ENCODE peak calls at places on chromosomes 12 and 14, in five cellular contexts. E is NCI-H2107, X is IMR-90, J is stromal cell of bone marrow, D is non-pigmented ciliary epithelial cell. Y is an unnamed sample.

GRCh38 chr14:59698793-59699192 is 122.2 kb upstream of the CCDC175 start:
- DNase-seq in E (no peak), X (no peak), J (no peak), D (no peak), Y (no peak)

GRCh38 chr14:55053018-55053417 is 1.6 kb downstream of the MAPK1IP1L start:
- DNase-seq in E (no peak), X (no peak), J (no peak), D (no peak), Y (no peak)

GRCh38 chr12:96354326-96354725 is 45.9 kb downstream of the CDK17 start:
- DNase-seq in E (no peak), X (peak; percentile 62), J (no peak), D (no peak), Y (no peak)

GRCh38 chr14:100048786-100049185 is 16.4 kb upstream of the EVL start:
- DNase-seq in E (no peak), X (no peak), J (no peak), D (no peak), Y (no peak)

GRCh38 chr14:69275331-69275730 is 15.4 kb downstream of the GALNT16 start:
- DNase-seq in E (no peak), X (no peak), J (no peak), D (no peak), Y (no peak)

GRCh38 chr12:124394462-124395128 is 99.7 kb downstream of the RFLNA start:
- DNase-seq in E (no peak), X (no peak), J (no peak), D (no peak), Y (no peak)

GRCh38 chr12:131500564-131500963 is 210.3 kb upstream of the SFSWAP start:
- DNase-seq in E (no peak), X (no peak), J (no peak), D (no peak), Y (no peak)

GRCh38 chr14:67166450-67166853 is 22.8 kb upstream of the GARIN2 start:
- DNase-seq in E (no peak), X (peak; percentile 58), J (peak; percentile 22), D (no peak), Y (peak; percentile 29)

GRCh38 chr12:11823043-11823442 is 173.6 kb downstream of the ETV6 start:
- DNase-seq in E (no peak), X (peak; percentile 84), J (no peak), D (peak; percentile 73), Y (no peak)

GRCh38 chr12:60162988-60163720 is 567.3 kb downstream of the SLC16A7 start:
- DNase-seq in E (no peak), X (no peak), J (no peak), D (no peak), Y (no peak)

GRCh38 chr12:129531004-129531403 is 372.8 kb downstream of the TMEM132D start:
- DNase-seq in E (no peak), X (no peak), J (no peak), D (no peak), Y (no peak)

GRCh38 chr12:50745861-50746260 is 18.0 kb upstream of the ATF1 start:
- DNase-seq in E (no peak), X (no peak), J (no peak), D (no peak), Y (no peak)

GRCh38 chr14:78131201-78131600 is 39.0 kb upstream of the NRXN3 start:
- DNase-seq in E (no peak), X (no peak), J (no peak), D (no peak), Y (no peak)

GRCh38 chr14:92800012-92800411 is 5.9 kb downstream of the GOLGA5 start:
- DNase-seq in E (no peak), X (no peak), J (no peak), D (no peak), Y (no peak)

GRCh38 chr12:125193798-125194562 is 128.7 kb downstream of the AACS start:
- DNase-seq in E (no peak), X (peak; percentile 24), J (peak; percentile 27), D (no peak), Y (no peak)

GRCh38 chr14:104256025-104256424 is 117.6 kb downstream of the KIF26A start:
- DNase-seq in E (no peak), X (no peak), J (no peak), D (no peak), Y (no peak)

GRCh38 chr14:49641697-49642129 is 6.7 kb upstream of the DNAAF2 start:
- DNase-seq in E (no peak), X (peak; percentile 48), J (no peak), D (no peak), Y (no peak)

GRCh38 chr12:122888232-122888752 is 7.6 kb downstream of the VPS37B start:
- DNase-seq in E (peak; percentile 35), X (peak; percentile 69), J (no peak), D (no peak), Y (no peak)

GRCh38 chr12:65122661-65123060 is 1.6 kb upstream of the WIF1 start:
- DNase-seq in E (no peak), X (no peak), J (no peak), D (no peak), Y (no peak)

GRCh38 chr12:51000245-51000644 is 25.9 kb downstream of the SLC11A2 start:
- DNase-seq in E (no peak), X (peak; percentile 83), J (peak; percentile 18), D (no peak), Y (no peak)

GRCh38 chr14:59704054-59704453 is 127.4 kb upstream of the CCDC175 start:
- DNase-seq in E (no peak), X (no peak), J (no peak), D (no peak), Y (no peak)

GRCh38 chr12:95173392-95174251 is 43.6 kb downstream of the FGD6 start:
- DNase-seq in E (no peak), X (peak; percentile 91), J (peak; percentile 14), D (peak; percentile 88), Y (peak; percentile 30)

GRCh38 chr12:43154498-43155045 is 397.4 kb downstream of the ADAMTS20 start:
- DNase-seq in E (no peak), X (no peak), J (no peak), D (no peak), Y (no peak)